ENCODE peak calls at places on chromosomes 5 and 9, in seven cellular contexts. E is trophoblast cell, F is IMR-90, A is H1, W is neuronal stem cell, Q is mesenchymal stem cell, L is mesendoderm. B is an unnamed sample.

GRCh38 chr9:23962101-23962500 is 136.1 kb upstream of the ELAVL2 start:
- DNase-seq in E (no peak), F (no peak), A (no peak), W (no peak), Q (no peak), L (peak; percentile 47), B (peak; percentile 33)

GRCh38 chr5:92548351-92548750 is 1032.7 kb downstream of the NR2F1-AS1 start:
- DNase-seq in E (no peak), F (peak; percentile 88), A (no peak), W (no peak), Q (peak; percentile 38), L (no peak), B (no peak)

GRCh38 chr5:106584268-106584667 is 1086.5 kb downstream of the EFNA5 start:
- DNase-seq in E (no peak), F (no peak), A (no peak), W (peak; percentile 26), Q (no peak), L (peak; percentile 56), B (no peak)

GRCh38 chr5:6493681-6494454 is 45.2 kb downstream of the UBE2QL1 start:
- DNase-seq in E (no peak), F (no peak), A (no peak), W (no peak), Q (no peak), L (no peak), B (no peak)

GRCh38 chr9:132488611-132489010 is 78.6 kb downstream of the CFAP77 start:
- DNase-seq in E (no peak), F (no peak), A (no peak), W (no peak), Q (no peak), L (no peak), B (no peak)

GRCh38 chr5:61245486-61245885 is 83.2 kb upstream of the SMIM15 start:
- DNase-seq in E (no peak), F (peak; percentile 43), A (no peak), W (no peak), Q (no peak), L (no peak), B (no peak)

GRCh38 chr5:111731638-111732037 is 25.4 kb downstream of the NREP start:
- DNase-seq in E (no peak), F (no peak), A (no peak), W (no peak), Q (no peak), L (no peak), B (no peak)

GRCh38 chr5:126938461-126938860 is 91.9 kb downstream of the MARCHF3 start:
- DNase-seq in E (no peak), F (peak; percentile 89), A (no peak), W (no peak), Q (peak; percentile 68), L (no peak), B (no peak)

GRCh38 chr5:96880402-96881164 is 4.3 kb downstream of the ERAP2 start:
- DNase-seq in E (peak; percentile 41), F (peak; percentile 87), A (no peak), W (no peak), Q (peak; percentile 74), L (no peak), B (no peak)

GRCh38 chr9:133199648-133200321 is 9.3 kb downstream of the OBP2B start:
- DNase-seq in E (no peak), F (no peak), A (peak; percentile 59), W (no peak), Q (no peak), L (peak; percentile 8), B (peak; percentile 69)

GRCh38 chr9:88604836-88605499 is 70.0 kb downstream of the NXNL2 start:
- DNase-seq in E (no peak), F (no peak), A (no peak), W (no peak), Q (no peak), L (no peak), B (no peak)

GRCh38 chr5:175599210-175599609 is 58.7 kb upstream of the HRH2 start:
- DNase-seq in E (no peak), F (no peak), A (no peak), W (no peak), Q (no peak), L (no peak), B (no peak)

GRCh38 chr9:111730937-111731567 is 63.7 kb downstream of the SHOC1 start:
- DNase-seq in E (peak; percentile 3), F (peak; percentile 33), A (no peak), W (no peak), Q (peak; percentile 78), L (no peak), B (no peak)

GRCh38 chr5:7541898-7542297 is 146.0 kb downstream of the ADCY2 start:
- DNase-seq in E (no peak), F (no peak), A (no peak), W (no peak), Q (no peak), L (no peak), B (no peak)

GRCh38 chr9:21317956-21318923 is 13.1 kb upstream of the IFNA5 start:
- DNase-seq in E (peak; percentile 10), F (peak; percentile 50), A (no peak), W (peak; percentile 29), Q (peak; percentile 56), L (peak; percentile 41), B (no peak)

GRCh38 chr5:179263391-179264052 is 81.7 kb downstream of the ADAMTS2 start:
- DNase-seq in E (no peak), F (no peak), A (peak; percentile 36), W (no peak), Q (no peak), L (no peak), B (peak; percentile 28)

GRCh38 chr9:8895498-8896224 is 1096.1 kb upstream of the DMAC1 start:
- DNase-seq in E (no peak), F (peak; percentile 16), A (no peak), W (peak; percentile 32), Q (peak; percentile 50), L (peak; percentile 63), B (no peak)

GRCh38 chr5:27124590-27124989 is 86.2 kb upstream of the CDH9 start:
- DNase-seq in E (no peak), F (peak; percentile 1), A (no peak), W (no peak), Q (peak; percentile 43), L (peak; percentile 51), B (no peak)

GRCh38 chr5:27125856-27126255 is 87.5 kb upstream of the CDH9 start:
- DNase-seq in E (no peak), F (no peak), A (no peak), W (no peak), Q (no peak), L (peak; percentile 5), B (no peak)

GRCh38 chr5:27130587-27130986 is 92.2 kb upstream of the CDH9 start:
- DNase-seq in E (no peak), F (peak; percentile 0), A (no peak), W (no peak), Q (peak; percentile 60), L (no peak), B (no peak)

GRCh38 chr5:27129926-27130325 is 91.5 kb upstream of the CDH9 start:
- DNase-seq in E (no peak), F (no peak), A (no peak), W (no peak), Q (no peak), L (no peak), B (no peak)
- H2BK120ac ChIP-seq in E (no peak overlapping the region), F (no peak overlapping the region), A (no peak overlapping the region), W (no peak overlapping the region), Q (no peak overlapping the region), L (no peak overlapping the region), B (no peak overlapping the region)

DNA sequence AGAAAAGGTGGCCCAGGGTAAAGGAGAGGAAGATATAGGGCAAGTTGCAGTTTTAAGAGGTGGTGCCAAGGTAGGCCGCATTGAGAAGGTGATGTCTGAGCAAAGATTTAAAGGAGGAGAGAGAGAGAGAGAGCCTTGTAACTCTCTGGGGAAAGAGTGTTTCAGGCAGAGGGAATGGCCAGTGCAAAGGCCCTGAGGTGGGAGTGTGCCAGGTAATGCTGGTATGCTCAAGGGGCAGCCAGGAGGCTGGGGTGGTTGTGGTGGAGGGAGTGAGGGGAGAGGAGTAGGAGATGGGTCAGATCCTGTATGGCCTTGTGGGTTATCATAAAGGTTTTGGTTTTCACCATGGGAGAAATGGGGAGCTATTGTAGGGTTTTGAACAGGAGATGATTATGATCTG is 9.9 kb downstream of the MCCC2 start:
- DNase-seq in E (no peak), F (no peak), A (no peak), W (no peak), Q (no peak), L (no peak), B (no peak)
- H2BK120ac ChIP-seq in E (no peak overlapping the region), F (no peak overlapping the region), A (no peak overlapping the region), W (no peak overlapping the region), Q (no peak overlapping the region), L (no peak overlapping the region), B (no peak overlapping the region)

DNA sequence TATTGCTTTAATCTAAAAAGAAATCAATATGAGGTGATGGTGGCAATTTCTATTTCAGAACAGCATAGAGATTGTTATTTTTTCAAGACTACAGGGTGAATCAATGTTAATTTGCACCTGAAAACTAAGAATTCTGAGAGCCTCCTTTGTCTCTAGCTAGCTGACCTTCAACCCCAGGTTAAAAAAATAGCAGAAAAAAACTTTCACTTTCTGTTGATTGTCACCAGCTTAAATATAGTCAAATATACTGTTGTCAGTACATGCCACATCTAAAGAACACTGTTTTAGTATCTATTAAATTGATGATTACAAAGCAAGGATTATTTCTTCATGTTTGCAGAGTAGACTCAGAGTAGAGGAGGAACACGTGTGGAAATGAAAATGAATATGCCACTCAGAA is 1371.4 kb downstream of the MAT2B start:
- DNase-seq in E (no peak), F (no peak), A (no peak), W (no peak), Q (no peak), L (no peak), B (no peak)
- H2BK120ac ChIP-seq in E (no peak overlapping the region), F (no peak overlapping the region), A (no peak overlapping the region), W (no peak overlapping the region), Q (no peak overlapping the region), L (no peak overlapping the region), B (no peak overlapping the region)

DNA sequence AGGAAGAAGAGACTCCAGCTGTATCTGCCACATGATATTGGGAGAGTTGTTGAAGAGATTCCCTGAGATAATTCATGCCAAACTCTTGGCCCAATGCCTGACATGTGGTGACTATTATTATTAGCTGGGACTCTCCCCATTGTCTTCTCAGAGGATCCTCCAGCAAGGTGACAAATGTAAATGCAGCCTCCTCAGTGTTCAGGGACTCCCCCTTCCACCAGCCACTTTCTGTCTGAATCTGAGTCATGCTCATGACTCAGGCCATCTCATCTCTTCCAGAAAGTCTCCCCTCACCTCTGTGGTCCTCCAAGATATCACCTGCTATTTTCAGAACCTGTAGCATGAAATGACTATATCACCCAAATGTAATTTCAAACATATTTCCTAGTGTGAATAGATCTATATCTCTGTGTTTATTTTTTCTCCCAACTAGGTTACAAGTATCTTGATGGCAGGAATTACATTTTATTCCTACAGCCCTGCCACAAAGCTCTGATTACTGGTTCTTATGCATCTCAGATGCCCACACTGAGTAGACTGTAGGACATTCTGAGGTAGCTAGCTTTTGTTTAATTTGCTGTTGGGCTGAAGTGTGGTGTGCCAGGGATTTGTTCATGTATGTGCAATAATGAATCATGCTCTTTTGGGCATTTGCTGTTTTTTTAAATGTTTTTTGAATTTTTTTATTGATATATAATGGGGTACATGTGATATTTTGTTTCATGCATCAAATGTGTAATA is 126.6 kb upstream of the IL12B start:
- DNase-seq in E (no peak), F (peak; percentile 59), A (no peak), W (no peak), Q (peak; percentile 61), L (peak; percentile 56), B (no peak)
- H2BK120ac ChIP-seq in E (no peak overlapping the region), F (no peak overlapping the region), A (no peak overlapping the region), W (no peak overlapping the region), Q (no peak overlapping the region), L (no peak overlapping the region), B (no peak overlapping the region)

B was measured in H9.